ENCODE peak calls at places on chromosome 3, in seven cellular contexts. I is HepG2, W is HCT116, E is K562, D is SK-N-SH, V is H1, P is GM12878. J is an unnamed sample.
A peak's percentile ranks its signal among the peaks of the same experiment; 100 is the strongest.

GRCh38 chr3:123272547-123272946 is 70.8 kb downstream of the SEC22A start:
- DNase-seq in I (no peak), W (no peak), E (peak; percentile 1), D (no peak), V (no peak), P (no peak), J (no peak)

GRCh38 chr3:186534113-186534669 is 10.0 kb downstream of the CRYGS start:
- DNase-seq in I (no peak), W (no peak), E (no peak), D (no peak), V (no peak), P (peak; percentile 95), J (no peak)

GRCh38 chr3:197298858-197299854 is 744 bp upstream of the DLG1 start:
- DNase-seq in I (peak; percentile 49), W (peak; percentile 63), E (peak; percentile 67), D (peak; percentile 48), V (no peak), P (no peak), J (peak; percentile 97)

GRCh38 chr3:31692714-31693113 is 160.0 kb downstream of the STT3B start:
- DNase-seq in I (no peak), W (no peak), E (no peak), D (no peak), V (no peak), P (no peak), J (no peak)

GRCh38 chr3:99614768-99615167 is 23.6 kb upstream of the COL8A1 start:
- DNase-seq in I (no peak), W (no peak), E (no peak), D (no peak), V (no peak), P (no peak), J (no peak)

GRCh38 chr3:172272699-172273098 is 175.6 kb downstream of the GHSR start:
- DNase-seq in I (no peak), W (no peak), E (no peak), D (no peak), V (no peak), P (no peak), J (no peak)

GRCh38 chr3:101816215-101817149 is 32.8 kb upstream of the NFKBIZ start:
- DNase-seq in I (no peak), W (no peak), E (no peak), D (no peak), V (no peak), P (no peak), J (no peak)

GRCh38 chr3:179192542-179192941 is 44.4 kb downstream of the PIK3CA start:
- DNase-seq in I (no peak), W (no peak), E (no peak), D (no peak), V (no peak), P (no peak), J (no peak)

GRCh38 chr3:111723293-111723963 is 128.3 kb upstream of the ZBED2 start:
- DNase-seq in I (no peak), W (no peak), E (no peak), D (no peak), V (no peak), P (no peak), J (no peak)

GRCh38 chr3:113218011-113218678 is 6.8 kb downstream of the BOC start:
- DNase-seq in I (peak; percentile 23), W (no peak), E (no peak), D (no peak), V (no peak), P (no peak), J (no peak)

GRCh38 chr3:49164983-49165720 is 979 bp downstream of the CCDC71 start:
- DNase-seq in I (no peak), W (no peak), E (peak; percentile 28), D (peak; percentile 45), V (no peak), P (no peak), J (no peak)

GRCh38 chr3:49680493-49681231 is 6.5 kb downstream of the APEH start:
- DNase-seq in I (no peak), W (no peak), E (no peak), D (no peak), V (no peak), P (no peak), J (no peak)

GRCh38 chr3:156594229-156594683 is 39.3 kb upstream of the SSR3 start:
- DNase-seq in I (peak; percentile 59), W (no peak), E (no peak), D (no peak), V (no peak), P (no peak), J (no peak)

GRCh38 chr3:161969867-161970266 is 473.3 kb downstream of the OTOL1 start:
- DNase-seq in I (no peak), W (no peak), E (no peak), D (no peak), V (no peak), P (no peak), J (no peak)

GRCh38 chr3:110810356-110810755 is 261.3 kb upstream of the NECTIN3 start:
- DNase-seq in I (no peak), W (no peak), E (no peak), D (no peak), V (no peak), P (no peak), J (no peak)

GRCh38 chr3:67635257-67635656 is 19.2 kb downstream of the SUCLG2 start:
- DNase-seq in I (no peak), W (no peak), E (no peak), D (no peak), V (no peak), P (no peak), J (no peak)

GRCh38 chr3:186219211-186219638 is 110.3 kb upstream of the ETV5 start:
- DNase-seq in I (no peak), W (no peak), E (no peak), D (no peak), V (no peak), P (no peak), J (no peak)

GRCh38 chr3:101963902-101964362 is 114.6 kb downstream of the NFKBIZ start:
- DNase-seq in I (no peak), W (no peak), E (no peak), D (no peak), V (no peak), P (no peak), J (no peak)

GRCh38 chr3:192372627-192373026 is 354.7 kb downstream of the FGF12 start:
- DNase-seq in I (no peak), W (no peak), E (no peak), D (no peak), V (no peak), P (no peak), J (no peak)

GRCh38 chr3:60010778-60011177 is 961.0 kb upstream of the CFAP20DC start:
- DNase-seq in I (no peak), W (no peak), E (no peak), D (no peak), V (no peak), P (peak; percentile 65), J (no peak)

GRCh38 chr3:173467501-173467900 is 70.0 kb downstream of the NLGN1 start:
- DNase-seq in I (no peak), W (no peak), E (no peak), D (no peak), V (no peak), P (no peak), J (no peak)
- TF ChIP-seq JUND in I (no peak), W (no peak), E (no peak), D (no peak), V (no peak), P (no peak), J (no peak)

GRCh38 chr3:11583226-11583625 is 60.5 kb downstream of the VGLL4 start:
- DNase-seq in I (no peak), W (no peak), E (no peak), D (no peak), V (no peak), P (no peak), J (no peak)

GRCh38 chr3:11580645-11581044 is 63.1 kb downstream of the VGLL4 start:
- DNase-seq in I (no peak), W (no peak), E (no peak), D (no peak), V (no peak), P (no peak), J (no peak)

GRCh38 chr3:11583638-11584046 is 60.1 kb downstream of the VGLL4 start:
- DNase-seq in I (no peak), W (no peak), E (no peak), D (no peak), V (no peak), P (no peak), J (no peak)

GRCh38 chr3:11581237-11582122 is 62.2 kb downstream of the VGLL4 start:
- DNase-seq in I (no peak), W (no peak), E (no peak), D (no peak), V (no peak), P (no peak), J (peak; percentile 39)

DNA sequence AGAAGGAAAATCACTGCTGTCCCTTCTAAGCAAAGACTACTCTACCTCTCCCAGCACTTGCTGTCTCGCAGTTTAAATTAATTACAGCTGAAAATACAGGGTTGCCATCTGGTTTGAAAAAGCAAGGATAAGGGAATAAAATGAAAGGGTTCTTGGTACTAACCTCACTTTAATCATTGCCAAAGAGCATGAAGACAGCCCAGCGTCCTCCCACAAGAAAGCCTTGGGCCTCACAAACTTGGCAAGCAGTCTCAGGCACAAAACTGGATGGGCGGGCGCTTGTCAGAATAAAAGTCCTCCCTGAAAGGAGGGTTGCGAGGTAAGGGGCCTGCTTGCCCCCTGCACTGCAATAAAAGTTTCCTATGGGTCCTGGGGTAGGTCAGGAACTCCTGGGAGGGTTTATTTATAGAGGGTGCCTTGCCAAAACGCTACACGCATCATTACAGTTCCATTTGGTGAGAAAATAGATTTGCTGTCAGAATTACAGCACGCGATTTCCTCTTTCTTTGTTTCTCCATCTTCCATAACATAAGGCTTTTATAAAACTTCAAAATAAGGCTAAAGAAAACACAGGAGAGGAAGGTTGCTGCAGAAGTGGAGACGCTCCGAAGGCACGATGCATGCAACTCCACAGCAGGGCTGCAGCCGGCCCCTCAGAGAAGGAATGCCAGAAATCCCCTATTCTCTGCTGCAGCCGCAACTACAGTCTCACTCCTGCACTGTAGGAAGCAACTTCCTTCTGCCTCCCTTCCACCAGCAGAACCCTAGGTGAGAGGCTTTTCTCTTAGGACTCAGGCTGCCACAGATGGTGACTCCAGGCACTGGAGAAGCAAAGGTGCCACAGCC is 61.4 kb downstream of the VGLL4 start:
- DNase-seq in I (no peak), W (no peak), E (no peak), D (peak; percentile 60), V (no peak), P (no peak), J (peak; percentile 72)
- TF ChIP-seq JUND in I (no peak), W (no peak), E (no peak), D (no peak), V (no peak), P (no peak), J (no peak)

GRCh38 chr3:173690542-173690941 is 293.0 kb downstream of the NLGN1 start:
- DNase-seq in I (no peak), W (no peak), E (no peak), D (no peak), V (no peak), P (no peak), J (peak; percentile 51)
- TF ChIP-seq JUND in I (no peak), W (no peak), E (no peak), D (peak; percentile 46), V (no peak), P (no peak), J (peak; percentile 82)

DNA sequence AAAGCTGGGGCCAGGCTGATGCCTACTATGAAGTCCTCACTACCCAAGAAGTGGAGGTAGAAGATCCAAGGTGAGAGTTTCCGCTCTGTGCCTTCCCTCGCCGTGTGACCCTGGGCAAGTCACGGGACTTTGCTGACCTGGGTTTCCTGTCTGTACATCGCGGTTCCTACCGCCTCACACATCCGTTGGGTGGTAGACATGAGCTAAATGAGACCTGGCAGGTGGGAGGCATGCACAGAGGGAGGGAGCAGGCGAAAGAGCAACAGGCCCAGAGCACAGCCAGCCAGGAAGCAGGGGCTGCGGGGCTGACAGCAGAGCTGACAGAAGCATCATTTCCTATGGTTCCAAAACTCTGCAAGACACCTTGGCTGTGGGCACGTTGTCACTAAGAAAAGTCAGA is 157.3 kb upstream of the BHLHE40 start:
- DNase-seq in I (no peak), W (no peak), E (no peak), D (no peak), V (no peak), P (no peak), J (no peak)
- TF ChIP-seq JUND in I (no peak), W (no peak), E (no peak), D (no peak), V (no peak), P (no peak), J (no peak)

J was measured in T47D.